ENCODE peak calls at places on chromosomes 16 and 17, in eight cellular contexts. K, B, M, I, U, H, L and V are unnamed samples.
A peak's percentile ranks its signal among the peaks of the same experiment; 100 is the strongest.

GRCh38 chr16:69727916-69728270 is 1.5 kb upstream of the NQO1 start:
- DNase-seq in K (no peak), B (no peak), M (no peak), I (no peak), U (no peak), H (no peak), L (no peak), V (no peak)

GRCh38 chr16:85548375-85548774 is 64.7 kb upstream of the GSE1 start:
- DNase-seq in K (no peak), B (no peak), M (no peak), I (no peak), U (no peak), H (no peak), L (no peak), V (no peak)

GRCh38 chr16:19375561-19376158 is 42.0 kb upstream of the TMC5 start:
- DNase-seq in K (peak; percentile 40), B (peak; percentile 69), M (peak; percentile 18), I (peak; percentile 67), U (peak; percentile 13), H (peak; percentile 23), L (peak; percentile 29), V (peak; percentile 54)

GRCh38 chr17:8585911-8586310 is 44.6 kb downstream of the MYH10 start:
- DNase-seq in K (no peak), B (no peak), M (no peak), I (no peak), U (no peak), H (no peak), L (no peak), V (no peak)

GRCh38 chr17:30225919-30226553 is 9.5 kb downstream of the SLC6A4 start:
- DNase-seq in K (no peak), B (no peak), M (no peak), I (no peak), U (no peak), H (no peak), L (no peak), V (no peak)

GRCh38 chr17:60905709-60906108 is 228.1 kb downstream of the BCAS3 start:
- DNase-seq in K (no peak), B (no peak), M (no peak), I (no peak), U (no peak), H (no peak), L (no peak), V (no peak)

GRCh38 chr16:81443688-81444447 is 740 bp upstream of the CMIP start:
- DNase-seq in K (no peak), B (no peak), M (no peak), I (no peak), U (no peak), H (peak; percentile 27), L (peak; percentile 52), V (no peak)

GRCh38 chr17:30091771-30092170 is 24.8 kb upstream of the NSRP1 start:
- DNase-seq in K (peak; percentile 93), B (no peak), M (no peak), I (peak; percentile 81), U (peak; percentile 45), H (no peak), L (no peak), V (no peak)

GRCh38 chr16:67961551-67961957 is 6.9 kb downstream of the SLC12A4 start:
- DNase-seq in K (no peak), B (peak; percentile 100), M (no peak), I (no peak), U (no peak), H (no peak), L (no peak), V (no peak)

GRCh38 chr16:873243-873661 is 72.7 kb upstream of the GNG13 start:
- DNase-seq in K (no peak), B (no peak), M (no peak), I (no peak), U (no peak), H (no peak), L (no peak), V (no peak)

GRCh38 chr16:6695666-6696065 is 637.0 kb upstream of the RBFOX1 start:
- DNase-seq in K (no peak), B (no peak), M (no peak), I (no peak), U (no peak), H (no peak), L (no peak), V (no peak)

GRCh38 chr16:81645303-81645702 is 133.8 kb upstream of the PLCG2 start:
- DNase-seq in K (peak; percentile 86), B (no peak), M (peak; percentile 57), I (peak; percentile 74), U (peak; percentile 89), H (no peak), L (peak; percentile 56), V (peak; percentile 45)

GRCh38 chr17:44595216-44595775 is 38.0 kb downstream of the FZD2 start:
- DNase-seq in K (no peak), B (no peak), M (no peak), I (no peak), U (no peak), H (no peak), L (no peak), V (no peak)

GRCh38 chr16:17412221-17412620 is 58.5 kb downstream of the XYLT1 start:
- DNase-seq in K (no peak), B (no peak), M (no peak), I (no peak), U (no peak), H (no peak), L (no peak), V (no peak)

GRCh38 chr17:60388742-60389141 is 3.2 kb downstream of the USP32 start:
- DNase-seq in K (no peak), B (no peak), M (no peak), I (no peak), U (no peak), H (no peak), L (no peak), V (no peak)

GRCh38 chr17:44557653-44558285 is 485 bp downstream of the FZD2 start:
- DNase-seq in K (peak; percentile 66), B (peak; percentile 19), M (no peak), I (peak; percentile 48), U (no peak), H (no peak), L (peak; percentile 38), V (peak; percentile 30)

GRCh38 chr16:30473231-30474061 is 904 bp downstream of the ITGAL start:
- DNase-seq in K (no peak), B (no peak), M (no peak), I (no peak), U (no peak), H (no peak), L (no peak), V (no peak)

GRCh38 chr16:3216263-3216640 is 18.7 kb downstream of the ZNF200 start:
- DNase-seq in K (no peak), B (no peak), M (no peak), I (no peak), U (no peak), H (no peak), L (no peak), V (no peak)

GRCh38 chr16:59973966-59974365 is 1239.8 kb upstream of the GOT2 start:
- DNase-seq in K (peak; percentile 58), B (no peak), M (no peak), I (no peak), U (no peak), H (no peak), L (no peak), V (no peak)

GRCh38 chr17:80080081-80080480 is 21.3 kb upstream of the GAA start:
- DNase-seq in K (peak; percentile 32), B (no peak), M (no peak), I (no peak), U (no peak), H (no peak), L (no peak), V (no peak)

GRCh38 chr17:81228834-81229665 is 6.3 kb upstream of the CEP131 start:
- DNase-seq in K (no peak), B (no peak), M (no peak), I (no peak), U (no peak), H (no peak), L (no peak), V (no peak)

GRCh38 chr17:38674013-38674748 is 576 bp downstream of the EPOP start:
- DNase-seq in K (peak; percentile 32), B (peak; percentile 45), M (no peak), I (no peak), U (no peak), H (no peak), L (peak; percentile 22), V (no peak)

GRCh38 chr17:66772148-66772812 is 62.6 kb upstream of the CACNG5 start:
- DNase-seq in K (no peak), B (no peak), M (no peak), I (no peak), U (no peak), H (no peak), L (no peak), V (no peak)

GRCh38 chr16:24135624-24136296 is 120.4 kb upstream of the CACNG3 start:
- DNase-seq in K (no peak), B (no peak), M (no peak), I (no peak), U (no peak), H (no peak), L (no peak), V (no peak)

GRCh38 chr17:28258347-28258887 is 60.6 kb upstream of the TMEM97 start:
- DNase-seq in K (no peak), B (no peak), M (no peak), I (no peak), U (no peak), H (no peak), L (no peak), V (no peak)

GRCh38 chr16:84885024-84885910 is 65.5 kb downstream of the CRISPLD2 start:
- DNase-seq in K (no peak), B (no peak), M (no peak), I (peak; percentile 16), U (no peak), H (no peak), L (no peak), V (no peak)